ENCODE peak calls at places on chromosomes 6 and 20, in six cellular contexts. X is CD8-positive, alpha-beta T cell; K is cardiac fibroblast; H is K562; R is left ventricle myocardium inferior; I is astrocyte of the cerebellum. Y is an unnamed sample.

GRCh38 chr6:131107166-131107565 is 28.1 kb upstream of the AKAP7 start:
- DNase-seq in I (no peak), R (no peak), H (no peak), K (peak), X (no peak), Y (peak)

GRCh38 chr20:56634735-56635422 is 5.8 kb downstream of the TFAP2C start:
- DNase-seq in R (no peak), I (no peak), K (no peak), X (no peak), H (no peak), Y (no peak)

GRCh38 chr6:89035252-89036106 is 45.1 kb upstream of the PNRC1 start:
- DNase-seq in K (peak), R (peak), H (peak), X (no peak), I (peak), Y (peak)

GRCh38 chr20:49583669-49584417 is 15.9 kb upstream of the PTGIS start:
- DNase-seq in I (peak), X (no peak), R (peak), K (peak), H (peak), Y (peak)

GRCh38 chr20:33076662-33077398 is 2.6 kb upstream of the BPIFB4 start:
- DNase-seq in R (no peak), H (no peak), X (no peak), K (peak), I (no peak), Y (no peak)

GRCh38 chr6:161169690-161170089 is 104.2 kb downstream of the AGPAT4 start:
- DNase-seq in I (no peak), H (peak), R (no peak), X (no peak), K (peak), Y (peak)

GRCh38 chr6:99334526-99335127 is 14.8 kb downstream of the FAXC start:
- DNase-seq in H (peak), X (no peak), I (peak), R (no peak), K (peak), Y (peak)

GRCh38 chr20:45848969-45849582 is 8.1 kb downstream of the ACOT8 start:
- DNase-seq in X (no peak), I (no peak), K (no peak), H (no peak), R (no peak), Y (no peak)

GRCh38 chr20:371755-372542 is 8.6 kb upstream of the TRIB3 start:
- DNase-seq in K (peak), H (peak), I (no peak), X (no peak), R (no peak), Y (peak)

GRCh38 chr20:53019464-53019863 is 47.3 kb downstream of the TSHZ2 start:
- DNase-seq in H (no peak), K (no peak), R (no peak), I (no peak), X (no peak), Y (no peak)

GRCh38 chr6:106085984-106086832 is at the start of gene PRDM1:
- DNase-seq in H (peak), K (peak), I (no peak), X (peak), R (peak), Y (peak)

GRCh38 chr6:9225441-9225871 is 790.1 kb upstream of the SLC35B3 start:
- DNase-seq in R (no peak), X (no peak), H (no peak), K (no peak), I (peak), Y (peak)

GRCh38 chr6:110180228-110181008 is at the start of gene CDC40:
- DNase-seq in R (peak), K (no peak), I (no peak), X (peak), H (peak), Y (no peak)

GRCh38 chr6:123016431-123017110 is 20.5 kb downstream of the CLVS2 start:
- DNase-seq in K (no peak), X (no peak), I (no peak), R (no peak), H (no peak), Y (no peak)

GRCh38 chr6:163710552-163710951 is 296.0 kb downstream of the QKI start:
- DNase-seq in R (no peak), I (no peak), X (no peak), K (no peak), H (no peak), Y (no peak)

GRCh38 chr6:44263357-44264100 is 1.8 kb downstream of the NFKBIE start:
- DNase-seq in X (no peak), H (peak), R (no peak), K (peak), I (no peak), Y (no peak)

GRCh38 chr6:43798688-43799444 is 28.9 kb downstream of the VEGFA start:
- DNase-seq in R (peak), I (no peak), H (peak), K (peak), X (no peak), Y (no peak)

GRCh38 chr20:20706285-20706684 is 6.2 kb downstream of the RALGAPA2 start:
- DNase-seq in R (no peak), X (no peak), K (no peak), I (no peak), H (no peak), Y (no peak)

GRCh38 chr6:103783344-103783743 is 1076.4 kb downstream of the HACE1 start:
- DNase-seq in I (no peak), R (no peak), K (peak), H (no peak), X (no peak), Y (no peak)
- TF ChIP-seq CTCF in I (no peak), R (no peak), K (no peak), H (no peak), X (no peak), Y (no peak)

GRCh38 chr6:6942826-6943225 is 164.9 kb upstream of the RREB1 start:
- DNase-seq in K (no peak), R (peak), X (no peak), H (no peak), I (peak), Y (peak)
- H3K4me3 ChIP-seq in K (no peak), R (peak), X (no peak), H (no peak), I (no peak), Y (no peak)

GRCh38 chr6:111211411-111212030 is 124.2 kb downstream of the SLC16A10 start:
- DNase-seq in H (peak), R (no peak), K (no peak), I (no peak), X (no peak), Y (no peak)
- TF ChIP-seq CTCF in H (peak), R (no peak), K (no peak), I (no peak), X (no peak), Y (no peak)

DNA sequence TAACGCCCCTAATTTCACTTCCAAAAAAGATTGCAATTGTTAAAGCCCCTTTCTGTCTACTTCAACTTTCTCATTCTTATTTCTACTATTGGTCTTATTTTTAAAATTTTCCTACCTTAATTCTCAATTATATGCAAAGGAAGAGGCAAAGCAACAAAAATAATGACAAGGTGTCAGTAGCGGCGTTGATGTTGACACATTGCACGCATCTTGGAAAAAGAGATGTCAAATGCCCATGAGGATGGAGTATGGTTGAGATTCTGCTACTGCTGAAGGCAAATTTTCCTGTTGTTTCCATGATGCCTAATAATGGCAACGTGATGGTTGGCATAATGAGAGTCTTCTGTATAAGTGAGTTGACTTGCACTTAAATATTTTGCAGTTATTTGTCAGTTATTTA is 258.9 kb downstream of the CDKAL1 start:
- DNase-seq in I (no peak), H (no peak), X (no peak), K (no peak), R (no peak), Y (no peak)
- H3K4me3 ChIP-seq in I (no peak), H (no peak), X (no peak), K (no peak), R (no peak), Y (no peak)

GRCh38 chr6:140372064-140372463 is 997.6 kb upstream of the CITED2 start:
- DNase-seq in X (no peak), R (no peak), H (no peak), K (no peak), I (no peak), Y (no peak)
- TF ChIP-seq CTCF in X (no peak), R (no peak), H (no peak), K (no peak), I (no peak), Y (no peak)

GRCh38 chr20:58839991-58840747 is 10.5 kb downstream of the GNAS-AS1 start:
- DNase-seq in H (no peak), K (no peak), I (no peak), R (no peak), X (no peak), Y (no peak)
- H3K4me3 ChIP-seq in H (no peak), K (no peak), I (peak), R (peak), X (no peak), Y (no peak)

DNA sequence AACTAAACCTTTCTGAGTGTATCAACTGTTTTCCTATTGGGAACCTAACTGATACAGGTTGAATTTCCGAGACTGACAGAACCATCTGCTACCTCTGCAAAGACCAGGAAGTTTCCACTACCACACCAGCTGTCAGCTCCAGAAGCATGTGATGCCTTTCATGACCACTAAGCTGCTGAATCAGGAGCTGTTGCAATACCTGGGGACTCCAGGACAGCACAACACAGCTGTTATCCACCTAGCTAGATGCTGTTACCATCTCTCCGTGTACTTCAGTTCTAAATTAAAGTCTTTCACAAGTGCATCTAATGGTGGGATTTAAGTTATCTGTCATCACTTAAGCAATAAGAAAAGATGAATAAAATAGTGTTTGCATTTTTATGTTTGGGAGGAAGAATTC is 158.2 kb upstream of the IMPG1 start:
- DNase-seq in H (no peak), K (no peak), X (no peak), R (no peak), I (no peak), Y (no peak)
- TF ChIP-seq CTCF in H (no peak), K (no peak), X (no peak), R (no peak), I (no peak), Y (no peak)

GRCh38 chr20:62063981-62064787 is 1.5 kb downstream of the TAF4 start:
- DNase-seq in H (peak), R (peak), I (no peak), X (no peak), K (peak), Y (no peak)
- H3K4me3 ChIP-seq in H (no peak), R (peak), I (peak), X (no peak), K (peak), Y (peak)

GRCh38 chr6:142350309-142350708 is 48.5 kb downstream of the ADGRG6 start:
- DNase-seq in H (no peak), R (no peak), I (no peak), X (no peak), K (no peak), Y (no peak)

GRCh38 chr6:142353690-142354089 is 51.9 kb downstream of the ADGRG6 start:
- DNase-seq in R (no peak), I (no peak), K (no peak), X (no peak), H (no peak), Y (no peak)

DNA sequence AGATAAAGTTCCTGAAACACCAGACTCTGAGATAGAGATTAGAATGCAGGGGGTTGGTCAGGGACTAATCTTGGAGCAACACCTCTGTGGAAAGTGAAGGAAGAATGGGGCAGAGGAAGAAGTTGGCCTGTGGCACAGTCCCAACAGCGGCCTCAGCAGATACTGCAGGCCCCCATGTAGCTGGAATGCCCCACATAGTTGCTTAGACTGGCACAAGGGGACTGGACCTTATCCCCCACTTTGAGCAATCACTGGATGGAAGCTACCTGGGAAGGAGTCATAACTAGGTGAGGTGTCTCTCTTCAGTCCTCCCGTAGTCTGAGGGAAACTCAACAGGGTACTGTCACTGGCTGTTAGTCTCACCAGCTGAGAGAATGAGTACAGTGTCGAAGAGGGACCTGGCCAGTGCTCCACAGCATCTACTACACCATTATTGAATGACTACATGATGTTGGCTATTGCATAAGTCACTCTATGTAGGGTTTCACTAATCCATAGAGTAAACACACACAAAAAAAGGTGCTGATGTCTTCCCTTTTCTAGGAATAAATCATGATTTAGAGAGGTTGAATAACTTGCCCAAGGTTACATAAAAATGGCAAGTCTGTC is 47.5 kb downstream of the ADGRG6 start:
- DNase-seq in H (no peak), K (no peak), X (no peak), I (no peak), R (no peak), Y (no peak)
- TF ChIP-seq CTCF in H (no peak), K (no peak), X (no peak), I (no peak), R (no peak), Y (no peak)

Y was measured in AG09309.